ENCODE peak calls at places on chromosomes 16 and 17, in seven cellular contexts. One of them, this sample, is unnamed.

GRCh38 chr17:59954856-59955255 is 9.7 kb downstream of the RNFT1 start:
- DNase-seq in adrenal gland: no peak
- DNase-seq in CD8-positive, alpha-beta memory T cell: no peak
- DNase-seq in OCI-LY7: no peak
- DNase-seq in AG04450: no peak
- DNase-seq in aorta: no peak
- DNase-seq in A549: no peak
- DNase-seq in this sample: no peak

GRCh38 chr17:29723283-29724047 is 100.8 kb upstream of the CORO6 start:
- DNase-seq in CD8-positive, alpha-beta memory T cell: peak
- DNase-seq in OCI-LY7: peak
- DNase-seq in aorta: no peak
- DNase-seq in adrenal gland: no peak
- DNase-seq in A549: no peak
- DNase-seq in AG04450: no peak
- DNase-seq in this sample: peak

GRCh38 chr17:80123791-80124190 is 22.4 kb downstream of the GAA start:
- DNase-seq in A549: no peak
- DNase-seq in aorta: no peak
- DNase-seq in CD8-positive, alpha-beta memory T cell: no peak
- DNase-seq in AG04450: no peak
- DNase-seq in OCI-LY7: no peak
- DNase-seq in adrenal gland: peak
- DNase-seq in this sample: no peak

GRCh38 chr16:3023415-3023668 is 400 bp downstream of the HCFC1R1 start:
- DNase-seq in CD8-positive, alpha-beta memory T cell: no peak
- DNase-seq in aorta: peak
- DNase-seq in OCI-LY7: no peak
- DNase-seq in adrenal gland: no peak
- DNase-seq in A549: peak
- DNase-seq in AG04450: no peak
- DNase-seq in this sample: no peak

GRCh38 chr17:69669441-69670178 is 255.1 kb downstream of the MAP2K6 start:
- DNase-seq in AG04450: peak
- DNase-seq in adrenal gland: no peak
- DNase-seq in aorta: no peak
- DNase-seq in CD8-positive, alpha-beta memory T cell: no peak
- DNase-seq in OCI-LY7: no peak
- DNase-seq in A549: no peak
- DNase-seq in this sample: no peak

GRCh38 chr17:80220709-80221215 is 535 bp downstream of the SLC26A11 start:
- DNase-seq in AG04450: no peak
- DNase-seq in A549: peak
- DNase-seq in OCI-LY7: no peak
- DNase-seq in aorta: no peak
- DNase-seq in CD8-positive, alpha-beta memory T cell: no peak
- DNase-seq in adrenal gland: peak
- DNase-seq in this sample: peak

GRCh38 chr17:45063198-45063597 is 2.1 kb downstream of the NMT1 start:
- DNase-seq in AG04450: no peak
- DNase-seq in A549: no peak
- DNase-seq in aorta: no peak
- DNase-seq in adrenal gland: no peak
- DNase-seq in CD8-positive, alpha-beta memory T cell: no peak
- DNase-seq in OCI-LY7: no peak
- DNase-seq in this sample: no peak

GRCh38 chr17:44921122-44921882 is 6.0 kb upstream of the GFAP start:
- DNase-seq in CD8-positive, alpha-beta memory T cell: no peak
- DNase-seq in A549: no peak
- DNase-seq in OCI-LY7: no peak
- DNase-seq in aorta: no peak
- DNase-seq in AG04450: no peak
- DNase-seq in adrenal gland: no peak
- DNase-seq in this sample: no peak

GRCh38 chr17:5631958-5632357 is 47.6 kb upstream of the NLRP1 start:
- DNase-seq in CD8-positive, alpha-beta memory T cell: no peak
- DNase-seq in AG04450: no peak
- DNase-seq in OCI-LY7: no peak
- DNase-seq in A549: no peak
- DNase-seq in aorta: no peak
- DNase-seq in adrenal gland: no peak
- DNase-seq in this sample: no peak

GRCh38 chr17:27290916-27291598 is 2.9 kb upstream of the WSB1 start:
- DNase-seq in adrenal gland: no peak
- DNase-seq in CD8-positive, alpha-beta memory T cell: no peak
- DNase-seq in aorta: no peak
- DNase-seq in OCI-LY7: no peak
- DNase-seq in A549: no peak
- DNase-seq in AG04450: no peak
- DNase-seq in this sample: no peak

GRCh38 chr16:87161822-87162676 is 155.1 kb downstream of the C16orf95 start:
- DNase-seq in A549: no peak
- DNase-seq in aorta: no peak
- DNase-seq in AG04450: no peak
- DNase-seq in adrenal gland: no peak
- DNase-seq in CD8-positive, alpha-beta memory T cell: no peak
- DNase-seq in OCI-LY7: peak
- DNase-seq in this sample: no peak

GRCh38 chr17:9371019-9371418 is 204.6 kb downstream of the STX8 start:
- DNase-seq in CD8-positive, alpha-beta memory T cell: no peak
- DNase-seq in adrenal gland: peak
- DNase-seq in A549: peak
- DNase-seq in aorta: no peak
- DNase-seq in OCI-LY7: no peak
- DNase-seq in AG04450: no peak
- DNase-seq in this sample: no peak

GRCh38 chr17:1628856-1629646 is 417 bp upstream of the SLC43A2 start:
- DNase-seq in OCI-LY7: peak
- DNase-seq in A549: peak
- DNase-seq in aorta: peak
- DNase-seq in AG04450: peak
- DNase-seq in adrenal gland: peak
- DNase-seq in CD8-positive, alpha-beta memory T cell: peak
- DNase-seq in this sample: peak

GRCh38 chr17:1627987-1628855 is at the start of gene SLC43A2:
- DNase-seq in adrenal gland: peak
- DNase-seq in OCI-LY7: peak
- DNase-seq in aorta: peak
- DNase-seq in A549: peak
- DNase-seq in CD8-positive, alpha-beta memory T cell: peak
- DNase-seq in AG04450: no peak
- DNase-seq in this sample: peak

GRCh38 chr17:1629647-1630310 is 1.1 kb upstream of the SLC43A2 start:
- DNase-seq in OCI-LY7: peak
- DNase-seq in aorta: peak
- DNase-seq in CD8-positive, alpha-beta memory T cell: peak
- DNase-seq in AG04450: no peak
- DNase-seq in adrenal gland: peak
- DNase-seq in A549: peak
- DNase-seq in this sample: peak

GRCh38 chr17:1627219-1627986 is 1.2 kb downstream of the SLC43A2 start:
- DNase-seq in adrenal gland: no peak
- DNase-seq in A549: no peak
- DNase-seq in aorta: peak
- DNase-seq in OCI-LY7: peak
- DNase-seq in CD8-positive, alpha-beta memory T cell: no peak
- DNase-seq in AG04450: no peak
- DNase-seq in this sample: no peak

DNA sequence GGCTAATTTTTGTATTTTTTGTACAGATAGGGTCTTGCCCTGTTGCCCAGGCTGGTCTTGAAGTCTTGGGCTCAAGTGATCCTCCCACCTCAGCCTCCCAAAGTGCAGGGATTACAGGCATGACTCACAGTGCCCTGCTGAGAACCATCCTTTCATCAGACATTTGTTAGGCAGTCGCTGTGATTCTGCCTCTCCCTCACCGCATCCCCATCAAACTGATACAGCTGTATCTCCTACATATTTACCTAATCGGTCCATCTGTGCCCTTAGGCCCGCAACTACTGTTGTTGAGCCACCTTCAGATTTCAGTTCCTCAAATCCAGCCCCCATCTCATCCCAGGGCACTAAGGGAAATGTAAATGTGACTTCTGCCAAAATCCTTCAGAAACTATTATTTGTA is 2.0 kb upstream of the SLC43A2 start:
- DNase-seq in A549: no peak
- DNase-seq in CD8-positive, alpha-beta memory T cell: no peak
- DNase-seq in AG04450: no peak
- DNase-seq in aorta: no peak
- DNase-seq in OCI-LY7: peak
- DNase-seq in adrenal gland: no peak
- DNase-seq in this sample: no peak
- H3K27ac ChIP-seq in A549: no peak
- H3K27ac ChIP-seq in CD8-positive, alpha-beta memory T cell: no peak
- H3K27ac ChIP-seq in AG04450: no peak
- H3K27ac ChIP-seq in aorta: no peak
- H3K27ac ChIP-seq in OCI-LY7: no peak
- H3K27ac ChIP-seq in adrenal gland: no peak
- H3K27ac ChIP-seq in this sample: no peak

GRCh38 chr16:399278-400019 is 2.2 kb upstream of the DECR2 start:
- DNase-seq in AG04450: no peak
- DNase-seq in aorta: no peak
- DNase-seq in OCI-LY7: no peak
- DNase-seq in CD8-positive, alpha-beta memory T cell: no peak
- DNase-seq in adrenal gland: no peak
- DNase-seq in A549: no peak
- DNase-seq in this sample: no peak
- H3K4me3 ChIP-seq in AG04450: no peak
- H3K4me3 ChIP-seq in aorta: no peak
- H3K4me3 ChIP-seq in OCI-LY7: no peak
- H3K4me3 ChIP-seq in CD8-positive, alpha-beta memory T cell: no peak
- H3K4me3 ChIP-seq in adrenal gland: no peak
- H3K4me3 ChIP-seq in A549: no peak
- H3K4me3 ChIP-seq in this sample: no peak

GRCh38 chr17:1491406-1492248 is 859 bp downstream of the MYO1C start:
- DNase-seq in AG04450: no peak
- DNase-seq in OCI-LY7: peak
- DNase-seq in A549: peak
- DNase-seq in adrenal gland: peak
- DNase-seq in CD8-positive, alpha-beta memory T cell: no peak
- DNase-seq in aorta: peak
- DNase-seq in this sample: peak

GRCh38 chr17:1494203-1494602 is 1.7 kb upstream of the MYO1C start:
- DNase-seq in adrenal gland: no peak
- DNase-seq in AG04450: no peak
- DNase-seq in CD8-positive, alpha-beta memory T cell: no peak
- DNase-seq in OCI-LY7: no peak
- DNase-seq in A549: no peak
- DNase-seq in aorta: no peak
- DNase-seq in this sample: no peak

GRCh38 chr17:1492249-1493206 is at the start of gene MYO1C:
- DNase-seq in A549: no peak
- DNase-seq in adrenal gland: no peak
- DNase-seq in AG04450: no peak
- DNase-seq in OCI-LY7: no peak
- DNase-seq in aorta: no peak
- DNase-seq in CD8-positive, alpha-beta memory T cell: no peak
- DNase-seq in this sample: no peak

GRCh38 chr17:1494736-1495253 is 2.3 kb upstream of the MYO1C start:
- DNase-seq in CD8-positive, alpha-beta memory T cell: no peak
- DNase-seq in adrenal gland: no peak
- DNase-seq in OCI-LY7: no peak
- DNase-seq in AG04450: no peak
- DNase-seq in aorta: peak
- DNase-seq in A549: no peak
- DNase-seq in this sample: no peak

DNA sequence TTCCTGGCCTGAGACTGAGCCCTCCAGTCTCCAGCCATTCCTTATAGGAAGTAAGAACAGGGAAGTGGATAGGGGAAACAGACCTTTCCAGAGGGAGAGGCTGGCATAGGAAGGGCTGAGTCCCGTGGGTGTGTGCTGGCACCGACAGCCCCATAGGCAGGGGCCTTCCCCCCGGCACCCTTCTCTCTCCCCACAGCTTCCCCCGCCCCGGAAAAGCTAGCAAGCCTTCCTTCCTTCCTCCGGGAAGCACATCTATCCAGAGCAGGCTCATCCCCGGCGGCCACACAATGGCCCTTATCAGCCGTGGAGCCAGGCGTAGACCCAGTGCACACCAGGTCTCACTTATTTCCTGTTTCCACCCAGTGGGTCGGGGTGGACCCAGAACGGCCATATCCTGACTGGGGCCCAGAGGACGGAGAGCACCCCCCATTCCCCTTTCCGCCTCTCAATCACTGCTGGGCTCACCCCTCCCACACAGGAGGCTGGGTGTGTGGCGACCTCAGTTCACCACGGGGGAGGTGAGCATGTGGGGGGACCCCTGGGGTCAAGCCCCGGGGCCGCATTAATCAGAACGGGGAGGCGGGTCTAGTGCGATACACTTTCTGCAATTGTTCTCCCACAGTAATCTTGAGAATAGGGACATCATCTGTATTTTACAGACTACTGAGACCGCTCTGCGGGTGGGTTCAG is 950 bp upstream of the MYO1C start:
- DNase-seq in CD8-positive, alpha-beta memory T cell: no peak
- DNase-seq in aorta: peak
- DNase-seq in adrenal gland: peak
- DNase-seq in AG04450: no peak
- DNase-seq in A549: no peak
- DNase-seq in OCI-LY7: no peak
- DNase-seq in this sample: no peak
- H3K27ac ChIP-seq in CD8-positive, alpha-beta memory T cell: no peak
- H3K27ac ChIP-seq in aorta: peak
- H3K27ac ChIP-seq in adrenal gland: no peak
- H3K27ac ChIP-seq in AG04450: no peak
- H3K27ac ChIP-seq in A549: no peak
- H3K27ac ChIP-seq in OCI-LY7: no peak
- H3K27ac ChIP-seq in this sample: no peak

GRCh38 chr17:78484300-78485159 is 92.7 kb downstream of the DNAH17 start:
- DNase-seq in adrenal gland: no peak
- DNase-seq in A549: peak
- DNase-seq in aorta: no peak
- DNase-seq in AG04450: no peak
- DNase-seq in CD8-positive, alpha-beta memory T cell: peak
- DNase-seq in OCI-LY7: peak
- DNase-seq in this sample: peak
- H3K4me3 ChIP-seq in adrenal gland: peak
- H3K4me3 ChIP-seq in A549: peak
- H3K4me3 ChIP-seq in aorta: no peak
- H3K4me3 ChIP-seq in AG04450: peak
- H3K4me3 ChIP-seq in CD8-positive, alpha-beta memory T cell: peak
- H3K4me3 ChIP-seq in OCI-LY7: peak
- H3K4me3 ChIP-seq in this sample: peak

This sample was measured in CD4-positive, alpha-beta memory T cell.